ENCODE peak calls at places on chromosomes 1 and 21, in six cellular contexts. O, G, S, D, M and F are unnamed samples.

GRCh38 chr1:30599721-30600120 is 123.7 kb downstream of the MATN1 start:
- DNase-seq in O (no peak), G (no peak), S (no peak), D (no peak), M (no peak), F (no peak)

GRCh38 chr1:165444897-165445370 is at the start of gene RXRG:
- DNase-seq in O (no peak), G (no peak), S (peak; percentile 9), D (no peak), M (peak; percentile 48), F (no peak)

GRCh38 chr21:42621166-42621827 is 32.1 kb upstream of the PDE9A start:
- DNase-seq in O (no peak), G (no peak), S (no peak), D (no peak), M (no peak), F (no peak)

GRCh38 chr21:14241322-14241721 is 25.4 kb downstream of the RBM11 start:
- DNase-seq in O (no peak), G (no peak), S (no peak), D (no peak), M (no peak), F (no peak)

GRCh38 chr1:116766616-116767469 is 12.6 kb downstream of the CD2 start:
- DNase-seq in O (no peak), G (no peak), S (no peak), D (no peak), M (peak; percentile 69), F (no peak)

GRCh38 chr1:219837274-219837993 is 90.9 kb downstream of the SLC30A10 start:
- DNase-seq in O (peak; percentile 30), G (peak; percentile 60), S (peak; percentile 55), D (no peak), M (peak; percentile 56), F (peak; percentile 8)

GRCh38 chr1:56831874-56832693 is 12.9 kb upstream of the FYB2 start:
- DNase-seq in O (peak; percentile 51), G (peak; percentile 29), S (peak; percentile 87), D (peak; percentile 49), M (peak; percentile 68), F (peak; percentile 39)

GRCh38 chr1:21290546-21290944 is 282 bp upstream of the ECE1 start:
- DNase-seq in O (no peak), G (no peak), S (no peak), D (no peak), M (no peak), F (peak; percentile 57)

GRCh38 chr1:234602334-234603220 is 7.4 kb downstream of the IRF2BP2 start:
- DNase-seq in O (no peak), G (peak; percentile 88), S (peak; percentile 92), D (peak; percentile 86), M (no peak), F (no peak)

GRCh38 chr21:39852021-39852721 is 15.1 kb upstream of the PCP4 start:
- DNase-seq in O (no peak), G (no peak), S (no peak), D (no peak), M (no peak), F (no peak)

GRCh38 chr1:108780937-108781574 is 34.6 kb downstream of the STXBP3 start:
- DNase-seq in O (no peak), G (no peak), S (peak; percentile 16), D (no peak), M (no peak), F (no peak)

GRCh38 chr1:74468982-74469603 is 43.3 kb downstream of the LRRC53 start:
- DNase-seq in O (peak; percentile 18), G (peak; percentile 18), S (peak; percentile 53), D (no peak), M (peak; percentile 66), F (no peak)

GRCh38 chr1:213564215-213564659 is 423.5 kb upstream of the PROX1 start:
- DNase-seq in O (no peak), G (peak; percentile 12), S (peak; percentile 51), D (no peak), M (no peak), F (no peak)

GRCh38 chr1:54153548-54154439 is 994 bp upstream of the CDCP2 start:
- DNase-seq in O (no peak), G (no peak), S (no peak), D (peak; percentile 47), M (no peak), F (no peak)

GRCh38 chr1:35930593-35931423 is at the start of gene AGO3:
- DNase-seq in O (peak; percentile 15), G (peak; percentile 67), S (peak; percentile 74), D (peak; percentile 84), M (peak; percentile 95), F (peak; percentile 79)

GRCh38 chr1:62484824-62485468 is 48.1 kb downstream of the USP1 start:
- DNase-seq in O (no peak), G (no peak), S (no peak), D (no peak), M (no peak), F (no peak)

GRCh38 chr1:21705303-21705980 is 36.3 kb upstream of the RAP1GAP start:
- DNase-seq in O (no peak), G (no peak), S (no peak), D (no peak), M (no peak), F (no peak)

GRCh38 chr1:111818546-111818945 is 62.8 kb downstream of the DDX20 start:
- DNase-seq in O (no peak), G (no peak), S (no peak), D (no peak), M (no peak), F (no peak)

GRCh38 chr1:92482404-92482664 is 4.4 kb downstream of the GFI1 start:
- DNase-seq in O (no peak), G (no peak), S (peak; percentile 37), D (no peak), M (no peak), F (no peak)

GRCh38 chr1:184624051-184624450 is 130.6 kb downstream of the EDEM3 start:
- DNase-seq in O (no peak), G (no peak), S (no peak), D (no peak), M (no peak), F (no peak)

GRCh38 chr1:184621262-184621661 is 133.4 kb downstream of the EDEM3 start:
- DNase-seq in O (no peak), G (no peak), S (no peak), D (no peak), M (no peak), F (no peak)

GRCh38 chr1:184623404-184623803 is 131.3 kb downstream of the EDEM3 start:
- DNase-seq in O (no peak), G (no peak), S (no peak), D (no peak), M (no peak), F (no peak)

GRCh38 chr1:184624626-184625025 is 130.0 kb downstream of the EDEM3 start:
- DNase-seq in O (no peak), G (no peak), S (no peak), D (no peak), M (no peak), F (no peak)

DNA sequence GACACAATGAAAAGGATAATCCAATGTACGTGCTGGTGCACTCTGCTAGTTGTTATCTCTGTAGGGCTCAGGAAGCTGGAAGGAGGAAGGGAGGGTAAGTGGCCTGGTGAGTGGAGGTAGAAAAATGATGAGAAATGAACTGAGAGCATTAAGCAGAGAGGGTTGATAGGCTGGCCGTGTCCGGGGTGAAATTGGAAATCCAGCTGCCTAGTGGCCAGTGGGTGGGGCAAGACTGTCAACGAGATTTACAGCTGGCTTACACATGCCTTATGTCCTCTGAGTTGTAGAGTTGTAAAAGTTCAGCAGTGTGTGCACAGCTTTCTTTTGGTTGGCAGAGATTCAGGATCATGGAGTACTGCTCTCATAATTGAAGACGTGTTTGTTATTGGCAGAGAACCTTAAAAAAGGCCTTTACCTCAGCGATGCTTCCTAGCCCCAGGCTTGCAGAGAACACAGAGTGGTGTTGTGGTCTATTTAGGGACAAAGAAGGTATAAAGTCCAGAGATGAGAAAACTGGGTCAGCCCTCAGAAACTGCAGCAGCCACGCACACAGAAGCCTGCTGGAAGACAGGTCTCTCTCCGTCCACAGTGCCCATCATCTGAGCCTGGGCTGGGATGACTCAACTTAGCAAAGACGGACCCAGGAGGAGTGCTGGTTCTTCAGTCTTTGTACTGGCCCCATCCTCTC is 132.4 kb downstream of the EDEM3 start:
- DNase-seq in O (no peak), G (no peak), S (peak; percentile 53), D (no peak), M (peak; percentile 68), F (no peak)
- TF ChIP-seq POLR2AphosphoS5 in O (no peak), G (no peak), S (no peak), D (no peak), M (no peak), F (no peak)

GRCh38 chr1:167543566-167543965 is 10.0 kb downstream of the CREG1 start:
- DNase-seq in O (no peak), G (no peak), S (no peak), D (no peak), M (no peak), F (no peak)
- TF ChIP-seq POLR2AphosphoS5 in O (no peak), G (no peak), S (no peak), D (no peak), M (no peak), F (no peak)

GRCh38 chr1:204900721-204901120 is 30.1 kb downstream of the NFASC start:
- DNase-seq in O (no peak), G (no peak), S (no peak), D (no peak), M (no peak), F (no peak)

GRCh38 chr1:204904228-204904810 is 33.7 kb downstream of the NFASC start:
- DNase-seq in O (no peak), G (no peak), S (no peak), D (no peak), M (no peak), F (no peak)

GRCh38 chr1:204896787-204897469 is 26.3 kb downstream of the NFASC start:
- DNase-seq in O (no peak), G (no peak), S (no peak), D (no peak), M (no peak), F (no peak)

DNA sequence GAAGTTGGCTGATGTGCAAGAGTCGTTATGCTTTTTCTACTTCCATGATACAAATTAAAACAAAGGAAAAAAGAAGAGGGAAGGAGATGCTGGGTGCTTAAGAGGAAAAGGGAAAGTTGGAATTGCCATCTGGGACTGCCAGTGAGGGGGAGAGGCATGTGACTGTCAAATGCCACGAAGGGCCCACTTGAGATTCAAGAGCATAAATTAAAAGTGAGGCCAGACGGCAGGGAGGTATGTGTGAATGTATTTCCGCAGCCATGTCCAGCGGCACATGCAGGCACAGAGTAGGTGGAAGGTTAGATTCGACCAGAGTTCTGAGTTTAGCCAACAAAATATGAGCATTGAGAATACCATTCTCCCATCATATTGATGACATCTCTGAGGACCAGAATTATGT is 32.0 kb downstream of the NFASC start:
- DNase-seq in O (no peak), G (no peak), S (no peak), D (no peak), M (no peak), F (no peak)
- TF ChIP-seq POLR2AphosphoS5 in O (no peak), G (no peak), S (no peak), D (no peak), M (no peak), F (no peak)

GRCh38 chr1:11026052-11026451 is 13.6 kb downstream of the TARDBP start:
- DNase-seq in O (no peak), G (no peak), S (no peak), D (no peak), M (no peak), F (no peak)
- TF ChIP-seq POLR2AphosphoS5 in O (no peak), G (no peak), S (no peak), D (no peak), M (no peak), F (no peak)